ENCODE peak calls at places on chromosomes 4 and X, in seven cellular contexts. One of them, this sample, is unnamed.
A peak's percentile ranks its signal among the peaks of the same experiment; 100 is the strongest.

GRCh38 chrX:19566359-19567141 is 51.2 kb upstream of the MAP3K15 start:
- ATAC-seq in activated CD8-positive, alpha-beta memory T cell treated with anti-CD3 and anti-CD28 coated beads, Interleukin-2, amount 10 ng/mL, durations not matched to agents 7 days and 5 days: peak; percentile 94
- ATAC-seq in IMR-90: peak; percentile 82
- ATAC-seq in left lung: peak; percentile 48
- ATAC-seq in natural killer cell: peak; percentile 76
- ATAC-seq in SK-N-SH treated with all-trans-retinoic acid at 6 μM for 48 hours: peak; percentile 59
- ATAC-seq in PC-3: no peak
- ATAC-seq in this sample: no peak

GRCh38 chr4:155442267-155443105 is 65.7 kb upstream of the MAP9 start:
- ATAC-seq in PC-3: peak; percentile 80
- ATAC-seq in natural killer cell: peak; percentile 87
- ATAC-seq in SK-N-SH treated with all-trans-retinoic acid at 6 μM for 48 hours: peak; percentile 89
- ATAC-seq in IMR-90: peak; percentile 94
- ATAC-seq in left lung: peak; percentile 99
- ATAC-seq in activated CD8-positive, alpha-beta memory T cell treated with anti-CD3 and anti-CD28 coated beads, Interleukin-2, amount 10 ng/mL, durations not matched to agents 7 days and 5 days: peak; percentile 45
- ATAC-seq in this sample: peak; percentile 87

GRCh38 chr4:82293304-82293703 is 80.5 kb downstream of the HNRNPD start:
- ATAC-seq in left lung: no peak
- ATAC-seq in SK-N-SH treated with all-trans-retinoic acid at 6 μM for 48 hours: no peak
- ATAC-seq in activated CD8-positive, alpha-beta memory T cell treated with anti-CD3 and anti-CD28 coated beads, Interleukin-2, amount 10 ng/mL, durations not matched to agents 7 days and 5 days: peak; percentile 86
- ATAC-seq in natural killer cell: peak; percentile 86
- ATAC-seq in IMR-90: no peak
- ATAC-seq in PC-3: no peak
- ATAC-seq in this sample: no peak

GRCh38 chrX:39848900-39849299 is 248.9 kb downstream of the BCOR start:
- ATAC-seq in natural killer cell: no peak
- ATAC-seq in PC-3: peak; percentile 64
- ATAC-seq in SK-N-SH treated with all-trans-retinoic acid at 6 μM for 48 hours: peak; percentile 69
- ATAC-seq in left lung: no peak
- ATAC-seq in activated CD8-positive, alpha-beta memory T cell treated with anti-CD3 and anti-CD28 coated beads, Interleukin-2, amount 10 ng/mL, durations not matched to agents 7 days and 5 days: no peak
- ATAC-seq in IMR-90: peak; percentile 77
- ATAC-seq in this sample: no peak

GRCh38 chrX:13468096-13468495 is 101.3 kb upstream of the EGFL6 start:
- ATAC-seq in PC-3: no peak
- ATAC-seq in IMR-90: no peak
- ATAC-seq in natural killer cell: no peak
- ATAC-seq in activated CD8-positive, alpha-beta memory T cell treated with anti-CD3 and anti-CD28 coated beads, Interleukin-2, amount 10 ng/mL, durations not matched to agents 7 days and 5 days: no peak
- ATAC-seq in SK-N-SH treated with all-trans-retinoic acid at 6 μM for 48 hours: no peak
- ATAC-seq in left lung: no peak
- ATAC-seq in this sample: no peak

GRCh38 chrX:39724544-39724943 is 373.2 kb downstream of the BCOR start:
- ATAC-seq in SK-N-SH treated with all-trans-retinoic acid at 6 μM for 48 hours: no peak
- ATAC-seq in activated CD8-positive, alpha-beta memory T cell treated with anti-CD3 and anti-CD28 coated beads, Interleukin-2, amount 10 ng/mL, durations not matched to agents 7 days and 5 days: peak; percentile 78
- ATAC-seq in IMR-90: no peak
- ATAC-seq in natural killer cell: peak; percentile 79
- ATAC-seq in PC-3: no peak
- ATAC-seq in left lung: no peak
- ATAC-seq in this sample: no peak

GRCh38 chrX:110402855-110403230 is 44.2 kb downstream of the RTL9 start:
- ATAC-seq in natural killer cell: no peak
- ATAC-seq in activated CD8-positive, alpha-beta memory T cell treated with anti-CD3 and anti-CD28 coated beads, Interleukin-2, amount 10 ng/mL, durations not matched to agents 7 days and 5 days: no peak
- ATAC-seq in left lung: no peak
- ATAC-seq in IMR-90: peak; percentile 13
- ATAC-seq in SK-N-SH treated with all-trans-retinoic acid at 6 μM for 48 hours: no peak
- ATAC-seq in PC-3: peak; percentile 25
- ATAC-seq in this sample: peak; percentile 37

GRCh38 chr4:152807294-152807829 is 27.6 kb downstream of the ARFIP1 start:
- ATAC-seq in SK-N-SH treated with all-trans-retinoic acid at 6 μM for 48 hours: peak; percentile 71
- ATAC-seq in IMR-90: no peak
- ATAC-seq in PC-3: peak; percentile 68
- ATAC-seq in activated CD8-positive, alpha-beta memory T cell treated with anti-CD3 and anti-CD28 coated beads, Interleukin-2, amount 10 ng/mL, durations not matched to agents 7 days and 5 days: peak; percentile 77
- ATAC-seq in natural killer cell: peak; percentile 64
- ATAC-seq in left lung: no peak
- ATAC-seq in this sample: no peak

GRCh38 chr4:113683143-113683542 is 78.4 kb downstream of the CAMK2D start:
- ATAC-seq in natural killer cell: peak; percentile 93
- ATAC-seq in left lung: peak; percentile 59
- ATAC-seq in activated CD8-positive, alpha-beta memory T cell treated with anti-CD3 and anti-CD28 coated beads, Interleukin-2, amount 10 ng/mL, durations not matched to agents 7 days and 5 days: peak; percentile 92
- ATAC-seq in SK-N-SH treated with all-trans-retinoic acid at 6 μM for 48 hours: no peak
- ATAC-seq in PC-3: peak; percentile 45
- ATAC-seq in IMR-90: no peak
- ATAC-seq in this sample: no peak

GRCh38 chrX:103423955-103424640 is 47.8 kb downstream of the BEX3 start:
- ATAC-seq in natural killer cell: no peak
- ATAC-seq in IMR-90: no peak
- ATAC-seq in activated CD8-positive, alpha-beta memory T cell treated with anti-CD3 and anti-CD28 coated beads, Interleukin-2, amount 10 ng/mL, durations not matched to agents 7 days and 5 days: no peak
- ATAC-seq in PC-3: no peak
- ATAC-seq in left lung: no peak
- ATAC-seq in SK-N-SH treated with all-trans-retinoic acid at 6 μM for 48 hours: no peak
- ATAC-seq in this sample: no peak

GRCh38 chr4:127211377-127212268 is 421.1 kb upstream of the INTU start:
- ATAC-seq in IMR-90: peak; percentile 46
- ATAC-seq in natural killer cell: no peak
- ATAC-seq in SK-N-SH treated with all-trans-retinoic acid at 6 μM for 48 hours: peak; percentile 80
- ATAC-seq in PC-3: no peak
- ATAC-seq in activated CD8-positive, alpha-beta memory T cell treated with anti-CD3 and anti-CD28 coated beads, Interleukin-2, amount 10 ng/mL, durations not matched to agents 7 days and 5 days: no peak
- ATAC-seq in left lung: peak; percentile 30
- ATAC-seq in this sample: no peak

GRCh38 chr4:87065016-87065415 is 130.2 kb downstream of the AFF1 start:
- ATAC-seq in left lung: no peak
- ATAC-seq in SK-N-SH treated with all-trans-retinoic acid at 6 μM for 48 hours: no peak
- ATAC-seq in activated CD8-positive, alpha-beta memory T cell treated with anti-CD3 and anti-CD28 coated beads, Interleukin-2, amount 10 ng/mL, durations not matched to agents 7 days and 5 days: no peak
- ATAC-seq in IMR-90: no peak
- ATAC-seq in natural killer cell: no peak
- ATAC-seq in PC-3: no peak
- ATAC-seq in this sample: no peak

This sample was measured in gastroesophageal sphincter.